ENCODE peak calls at places on chromosomes 5 and 9, in nine cellular contexts. V is cardiac septum, K is LoVo, C is DMS53, F is mesenchymal stem cell, I is T1000, J is fibroblast of mammary gland, Y is fibroblast of the aortic adventitia, T is AML-193. G is an unnamed sample.

GRCh38 chr5:406041-406440 is 36.9 kb upstream of the EXOC3 start:
- DNase-seq in V (no peak), K (no peak), C (no peak), F (no peak), I (no peak), J (no peak), Y (no peak), T (no peak), G (no peak)

GRCh38 chr9:27292646-27293045 is 4.3 kb downstream of the EQTN start:
- DNase-seq in V (no peak), K (no peak), C (no peak), F (no peak), I (no peak), J (peak; percentile 92), Y (peak; percentile 52), T (no peak), G (peak; percentile 30)

GRCh38 chr5:157143127-157143959 is 678 bp upstream of the MED7 start:
- DNase-seq in V (no peak), K (no peak), C (peak; percentile 83), F (no peak), I (no peak), J (peak; percentile 10), Y (peak; percentile 35), T (peak; percentile 84), G (peak; percentile 17)

GRCh38 chr9:133514475-133515239 is 10.1 kb downstream of the MYMK start:
- DNase-seq in V (no peak), K (no peak), C (peak; percentile 64), F (no peak), I (no peak), J (no peak), Y (peak; percentile 49), T (no peak), G (no peak)

GRCh38 chr9:85859751-85860150 is 81.2 kb upstream of the NAA35 start:
- DNase-seq in V (no peak), K (no peak), C (no peak), F (no peak), I (no peak), J (no peak), Y (no peak), T (no peak), G (no peak)

GRCh38 chr5:16480821-16481538 is 15.4 kb upstream of the ZNF622 start:
- DNase-seq in V (no peak), K (no peak), C (no peak), F (no peak), I (no peak), J (no peak), Y (no peak), T (no peak), G (no peak)

GRCh38 chr5:39235648-39236047 is 16.3 kb upstream of the FYB1 start:
- DNase-seq in V (no peak), K (no peak), C (no peak), F (no peak), I (no peak), J (no peak), Y (no peak), T (no peak), G (no peak)

GRCh38 chr9:86626802-86627201 is 272.6 kb upstream of the TUT7 start:
- DNase-seq in V (no peak), K (no peak), C (no peak), F (no peak), I (no peak), J (peak; percentile 7), Y (no peak), T (no peak), G (no peak)

GRCh38 chr5:99005506-99005905 is 76.7 kb upstream of the CHD1 start:
- DNase-seq in V (no peak), K (no peak), C (peak; percentile 11), F (peak; percentile 6), I (no peak), J (peak; percentile 51), Y (peak; percentile 8), T (no peak), G (no peak)